ENCODE peak calls at places on chromosomes 5 and 9, in eight cellular contexts. K is stimulated activated CD8-positive, alpha-beta memory T cell treated with anti-CD3 and anti-CD28 coated beads, Interleukin-7, amount 100 ng/mL, for 1 hour; B is fibroblast of the conjunctiva; L is 8988T; W is C1 segment of cervical spinal cord; V is tibial artery; X is HuH-7; C is retinal pigment epithelial cell. M is an unnamed sample.

GRCh38 chr5:78644129-78644528 is 4.4 kb downstream of the LHFPL2 start:
- DNase-seq in B (no peak), V (no peak), K (no peak), L (no peak), C (no peak), W (no peak), X (no peak), M (no peak)

GRCh38 chr5:53481887-53482716 is 1.7 kb downstream of the FST start:
- DNase-seq in X (peak; percentile 39), B (no peak), L (peak; percentile 89), V (peak; percentile 90), W (peak; percentile 24), K (no peak), C (no peak), M (peak; percentile 58)

GRCh38 chr9:136518623-136519022 is 27.2 kb downstream of the NOTCH1 start:
- DNase-seq in W (no peak), L (no peak), B (no peak), V (no peak), K (no peak), C (no peak), X (no peak), M (no peak)

GRCh38 chr5:176994460-176995121 is 12.0 kb downstream of the UIMC1 start:
- DNase-seq in W (no peak), L (no peak), V (no peak), K (no peak), C (no peak), X (peak; percentile 26), B (no peak), M (peak; percentile 87)

GRCh38 chr9:99414321-99414720 is 192.2 kb downstream of the SEC61B start:
- DNase-seq in X (no peak), L (no peak), V (no peak), W (no peak), B (no peak), C (no peak), K (no peak), M (no peak)

GRCh38 chr5:97618721-97619120 is 435.7 kb upstream of the RIOK2 start:
- DNase-seq in B (peak; percentile 30), K (no peak), W (no peak), L (no peak), X (no peak), C (peak; percentile 83), V (no peak), M (no peak)

GRCh38 chr5:139985733-139986132 is 57.4 kb downstream of the NRG2 start:
- DNase-seq in X (no peak), B (no peak), K (no peak), C (peak; percentile 66), W (no peak), L (peak; percentile 43), V (no peak), M (peak; percentile 21)

GRCh38 chr5:159518361-159518760 is 188.1 kb upstream of the IL12B start:
- DNase-seq in B (peak; percentile 34), K (no peak), L (no peak), V (peak; percentile 71), C (no peak), W (no peak), X (no peak), M (no peak)

GRCh38 chr5:168947212-168947868 is 353.6 kb downstream of the SLIT3 start:
- DNase-seq in W (peak; percentile 7), X (peak; percentile 55), B (peak; percentile 13), K (no peak), V (no peak), L (peak; percentile 49), C (no peak), M (peak; percentile 36)

GRCh38 chr9:134356496-134357470 is 30.5 kb downstream of the RXRA start:
- DNase-seq in C (no peak), K (no peak), B (no peak), X (peak; percentile 78), V (no peak), W (no peak), L (no peak), M (no peak)

GRCh38 chr5:73298251-73299016 is 125.4 kb downstream of the TMEM174 start:
- DNase-seq in L (no peak), C (no peak), X (no peak), B (no peak), V (no peak), K (no peak), W (no peak), M (no peak)

GRCh38 chr9:124251605-124252366 is 6.0 kb upstream of the NEK6 start:
- DNase-seq in B (no peak), X (no peak), K (no peak), L (no peak), W (no peak), C (no peak), V (peak; percentile 33), M (no peak)

GRCh38 chr5:177434437-177434836 is 8.0 kb downstream of the GRK6 start:
- DNase-seq in W (no peak), K (no peak), X (no peak), V (no peak), L (peak; percentile 23), B (no peak), C (no peak), M (no peak)

GRCh38 chr5:6188344-6188743 is 190.0 kb downstream of the MED10 start:
- DNase-seq in X (no peak), W (no peak), L (no peak), C (no peak), B (no peak), V (no peak), K (no peak), M (no peak)

GRCh38 chr9:131886839-131887238 is 147.0 kb upstream of the RAPGEF1 start:
- DNase-seq in K (no peak), L (no peak), W (no peak), V (no peak), X (no peak), B (peak; percentile 27), C (no peak), M (no peak)

GRCh38 chr5:72057816-72058215 is 49.5 kb upstream of the MAP1B start:
- DNase-seq in B (no peak), X (no peak), L (no peak), C (no peak), K (no peak), W (no peak), V (no peak), M (no peak)

GRCh38 chr9:99820330-99821186 is 1.1 kb upstream of the NR4A3 start:
- DNase-seq in C (peak; percentile 51), L (no peak), W (peak; percentile 85), K (peak; percentile 21), B (peak; percentile 43), V (peak; percentile 91), X (no peak), M (peak; percentile 47)

GRCh38 chr9:128689293-128689770 is 310 bp downstream of the SET start:
- DNase-seq in C (no peak), X (no peak), V (peak; percentile 77), L (no peak), W (no peak), K (peak; percentile 25), B (no peak), M (no peak)

GRCh38 chr5:61768692-61769281 is 436.7 kb downstream of the ZSWIM6 start:
- DNase-seq in X (peak; percentile 52), W (no peak), K (no peak), V (no peak), L (peak; percentile 26), B (no peak), C (peak; percentile 8), M (peak; percentile 70)